ENCODE peak calls at places on chromosomes 1 and 21, in six cellular contexts. One of them, this sample, is unnamed. For H3K36me3, the result is how much of the 10 kb centered on the place peaks cover.

GRCh38 chr1:181504294-181505115 is 21.2 kb downstream of the CACNA1E start:
- DNase-seq in DND-41: peak
- DNase-seq in left ventricle myocardium inferior: no peak
- DNase-seq in ascending aorta: no peak
- DNase-seq in adrenal gland: no peak
- DNase-seq in neuronal stem cell: no peak
- DNase-seq in this sample: no peak

GRCh38 chr1:193143285-193143684 is 21.5 kb downstream of the CDC73 start:
- DNase-seq in DND-41: no peak
- DNase-seq in left ventricle myocardium inferior: no peak
- DNase-seq in ascending aorta: no peak
- DNase-seq in adrenal gland: no peak
- DNase-seq in neuronal stem cell: no peak
- DNase-seq in this sample: no peak

GRCh38 chr1:204359474-204360255 is at the start of gene PLEKHA6:
- DNase-seq in DND-41: peak
- DNase-seq in left ventricle myocardium inferior: peak
- DNase-seq in ascending aorta: no peak
- DNase-seq in adrenal gland: peak
- DNase-seq in neuronal stem cell: no peak
- DNase-seq in this sample: no peak

GRCh38 chr1:9889411-9889810 is 20.7 kb downstream of the CTNNBIP1 start:
- DNase-seq in DND-41: no peak
- DNase-seq in left ventricle myocardium inferior: no peak
- DNase-seq in ascending aorta: no peak
- DNase-seq in adrenal gland: no peak
- DNase-seq in neuronal stem cell: no peak
- DNase-seq in this sample: no peak

GRCh38 chr1:201758508-201759050 is 70.4 kb upstream of the IPO9 start:
- DNase-seq in DND-41: no peak
- DNase-seq in left ventricle myocardium inferior: no peak
- DNase-seq in ascending aorta: no peak
- DNase-seq in adrenal gland: no peak
- DNase-seq in neuronal stem cell: no peak
- DNase-seq in this sample: no peak

GRCh38 chr1:89971600-89971999 is 23.3 kb upstream of the ZNF326 start:
- DNase-seq in DND-41: no peak
- DNase-seq in left ventricle myocardium inferior: no peak
- DNase-seq in ascending aorta: no peak
- DNase-seq in adrenal gland: no peak
- DNase-seq in neuronal stem cell: no peak
- DNase-seq in this sample: no peak

GRCh38 chr1:24724345-24725208 is 20.7 kb upstream of the CLIC4 start:
- DNase-seq in DND-41: no peak
- DNase-seq in left ventricle myocardium inferior: no peak
- DNase-seq in ascending aorta: no peak
- DNase-seq in adrenal gland: no peak
- DNase-seq in neuronal stem cell: no peak
- DNase-seq in this sample: no peak

GRCh38 chr1:70072239-70072751 is 133.1 kb downstream of the LRRC40 start:
- DNase-seq in DND-41: no peak
- DNase-seq in left ventricle myocardium inferior: no peak
- DNase-seq in ascending aorta: no peak
- DNase-seq in adrenal gland: no peak
- DNase-seq in neuronal stem cell: no peak
- DNase-seq in this sample: no peak

GRCh38 chr1:166026561-166026960 is 140.2 kb downstream of the FAM78B start:
- DNase-seq in DND-41: no peak
- DNase-seq in left ventricle myocardium inferior: no peak
- DNase-seq in ascending aorta: no peak
- DNase-seq in adrenal gland: no peak
- DNase-seq in neuronal stem cell: no peak
- DNase-seq in this sample: no peak

GRCh38 chr1:2198571-2198970 is 4.0 kb upstream of the FAAP20 start:
- DNase-seq in DND-41: no peak
- DNase-seq in left ventricle myocardium inferior: no peak
- DNase-seq in ascending aorta: no peak
- DNase-seq in adrenal gland: no peak
- DNase-seq in neuronal stem cell: no peak
- DNase-seq in this sample: no peak

GRCh38 chr1:155499953-155500621 is 62.5 kb downstream of the ASH1L start:
- DNase-seq in DND-41: no peak
- DNase-seq in left ventricle myocardium inferior: no peak
- DNase-seq in ascending aorta: no peak
- DNase-seq in adrenal gland: no peak
- DNase-seq in neuronal stem cell: no peak
- DNase-seq in this sample: no peak

DNA sequence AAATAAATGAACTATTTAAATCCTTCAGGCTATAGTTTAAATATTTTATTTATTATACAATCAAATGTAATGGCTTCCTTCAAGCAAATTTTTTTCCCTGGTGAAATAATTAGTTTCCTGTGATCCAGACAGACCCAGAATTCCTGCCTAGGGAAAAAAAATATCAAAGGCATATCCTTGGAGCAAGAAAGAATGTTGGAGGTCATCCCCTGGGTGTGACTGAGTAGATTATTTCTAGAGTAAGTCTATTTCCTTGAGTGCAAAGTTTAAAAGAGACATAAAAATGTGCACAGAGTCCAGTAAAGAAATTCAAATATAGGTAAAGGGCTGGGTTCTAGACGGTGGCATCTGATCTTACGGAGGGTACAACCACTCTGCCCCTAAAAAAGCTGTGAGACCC is 32.2 kb upstream of the SAMD13 start:
- DNase-seq in DND-41: no peak
- DNase-seq in left ventricle myocardium inferior: no peak
- DNase-seq in ascending aorta: no peak
- DNase-seq in adrenal gland: no peak
- DNase-seq in neuronal stem cell: no peak
- DNase-seq in this sample: no peak
- H3K36me3 ChIP-seq in DND-41: under half
- H3K36me3 ChIP-seq in left ventricle myocardium inferior: under half
- H3K36me3 ChIP-seq in ascending aorta: under half
- H3K36me3 ChIP-seq in adrenal gland: under half
- H3K36me3 ChIP-seq in neuronal stem cell: under half
- H3K36me3 ChIP-seq in this sample: under half

GRCh38 chr1:53936430-53936829 is 9.1 kb downstream of the IFT25 start:
- DNase-seq in DND-41: no peak
- DNase-seq in left ventricle myocardium inferior: no peak
- DNase-seq in ascending aorta: no peak
- DNase-seq in adrenal gland: no peak
- DNase-seq in neuronal stem cell: no peak
- DNase-seq in this sample: no peak
- H3K36me3 ChIP-seq in DND-41: half or more
- H3K36me3 ChIP-seq in left ventricle myocardium inferior: under half
- H3K36me3 ChIP-seq in ascending aorta: under half
- H3K36me3 ChIP-seq in adrenal gland: under half
- H3K36me3 ChIP-seq in neuronal stem cell: under half
- H3K36me3 ChIP-seq in this sample: under half

GRCh38 chr1:228098323-228098931 is 4.7 kb downstream of the C1orf35 start:
- DNase-seq in DND-41: no peak
- DNase-seq in left ventricle myocardium inferior: no peak
- DNase-seq in ascending aorta: no peak
- DNase-seq in adrenal gland: peak
- DNase-seq in neuronal stem cell: no peak
- DNase-seq in this sample: no peak

GRCh38 chr1:228095161-228095560 is 8.0 kb downstream of the C1orf35 start:
- DNase-seq in DND-41: no peak
- DNase-seq in left ventricle myocardium inferior: no peak
- DNase-seq in ascending aorta: no peak
- DNase-seq in adrenal gland: peak
- DNase-seq in neuronal stem cell: no peak
- DNase-seq in this sample: no peak

GRCh38 chr1:228095938-228096337 is 7.2 kb downstream of the C1orf35 start:
- DNase-seq in DND-41: peak
- DNase-seq in left ventricle myocardium inferior: no peak
- DNase-seq in ascending aorta: no peak
- DNase-seq in adrenal gland: peak
- DNase-seq in neuronal stem cell: no peak
- DNase-seq in this sample: no peak

GRCh38 chr1:228097333-228098081 is 5.6 kb downstream of the C1orf35 start:
- DNase-seq in DND-41: peak
- DNase-seq in left ventricle myocardium inferior: no peak
- DNase-seq in ascending aorta: no peak
- DNase-seq in adrenal gland: peak
- DNase-seq in neuronal stem cell: no peak
- DNase-seq in this sample: no peak

DNA sequence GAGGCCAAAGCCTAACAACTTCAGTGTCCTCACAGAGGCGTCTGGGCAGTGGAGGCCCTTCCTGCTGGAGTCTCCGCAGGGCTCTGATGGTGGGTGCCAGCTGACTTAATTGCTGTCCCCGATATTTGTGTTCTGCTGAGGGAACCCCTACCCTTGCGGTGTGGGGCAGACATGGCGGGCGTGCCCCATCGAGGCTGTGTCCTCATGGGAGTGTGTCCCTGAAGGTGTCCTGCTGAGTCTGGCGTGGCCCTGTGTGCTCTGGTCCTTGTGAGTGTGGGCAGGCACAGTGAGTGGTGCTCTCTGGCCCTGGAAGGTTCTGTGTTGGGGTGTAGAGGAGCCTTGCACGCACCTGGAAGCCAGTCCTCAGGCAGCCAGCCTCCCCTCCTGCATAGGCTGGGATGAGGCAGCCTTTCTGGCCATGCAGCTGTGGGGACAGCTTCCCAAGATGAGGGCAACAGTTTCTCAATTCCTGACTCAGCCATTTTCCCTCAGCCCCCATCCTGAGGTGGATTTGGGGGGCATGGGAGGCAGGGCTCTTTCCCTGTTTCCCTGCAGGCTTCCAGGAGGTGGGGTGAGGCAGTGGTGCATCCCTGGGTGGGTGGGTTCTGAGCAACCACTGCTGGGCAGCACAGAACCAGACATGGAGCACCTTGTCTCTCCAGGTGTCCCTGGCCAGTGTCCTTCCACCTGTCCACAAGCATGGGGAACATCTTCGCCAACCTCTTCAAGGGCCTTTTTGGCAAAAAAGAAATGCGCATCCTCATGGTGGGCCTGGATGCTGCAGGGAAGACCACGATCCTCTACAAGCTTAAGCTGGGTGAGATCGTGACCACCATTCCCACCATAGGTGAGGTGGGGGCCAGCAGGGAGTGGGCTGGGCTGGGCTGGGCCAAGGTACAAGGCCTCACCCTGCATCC is 6.5 kb downstream of the C1orf35 start:
- DNase-seq in DND-41: peak
- DNase-seq in left ventricle myocardium inferior: no peak
- DNase-seq in ascending aorta: no peak
- DNase-seq in adrenal gland: peak
- DNase-seq in neuronal stem cell: no peak
- DNase-seq in this sample: no peak
- H3K36me3 ChIP-seq in DND-41: half or more
- H3K36me3 ChIP-seq in left ventricle myocardium inferior: half or more
- H3K36me3 ChIP-seq in ascending aorta: under half
- H3K36me3 ChIP-seq in adrenal gland: under half
- H3K36me3 ChIP-seq in neuronal stem cell: under half
- H3K36me3 ChIP-seq in this sample: under half

DNA sequence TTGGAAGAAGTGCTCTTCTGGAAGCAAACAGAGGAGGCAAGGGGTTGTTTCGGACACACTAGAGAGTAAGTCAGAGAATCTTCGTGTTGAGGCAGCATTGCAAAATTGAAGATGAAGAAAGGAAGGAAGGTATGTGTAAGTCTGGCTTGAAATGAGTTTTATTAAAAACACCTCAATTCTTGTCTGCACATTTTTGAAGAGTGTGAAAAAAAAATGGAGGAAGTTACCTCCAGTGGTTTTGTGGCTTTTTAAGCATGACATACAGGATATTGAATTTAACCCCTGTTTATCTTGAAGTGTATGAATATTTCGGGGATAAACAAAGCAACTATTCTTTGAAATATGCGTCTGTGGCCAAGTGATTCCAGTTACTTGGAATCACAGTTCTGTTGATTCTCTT is 203.2 kb upstream of the SGIP1 start:
- DNase-seq in DND-41: no peak
- DNase-seq in left ventricle myocardium inferior: no peak
- DNase-seq in ascending aorta: no peak
- DNase-seq in adrenal gland: no peak
- DNase-seq in neuronal stem cell: no peak
- DNase-seq in this sample: no peak
- H3K36me3 ChIP-seq in DND-41: under half
- H3K36me3 ChIP-seq in left ventricle myocardium inferior: under half
- H3K36me3 ChIP-seq in ascending aorta: under half
- H3K36me3 ChIP-seq in adrenal gland: under half
- H3K36me3 ChIP-seq in neuronal stem cell: under half
- H3K36me3 ChIP-seq in this sample: under half

GRCh38 chr1:21256776-21257175 is 33.5 kb downstream of the ECE1 start:
- DNase-seq in DND-41: no peak
- DNase-seq in left ventricle myocardium inferior: no peak
- DNase-seq in ascending aorta: no peak
- DNase-seq in adrenal gland: no peak
- DNase-seq in neuronal stem cell: no peak
- DNase-seq in this sample: no peak
- H3K36me3 ChIP-seq in DND-41: under half
- H3K36me3 ChIP-seq in left ventricle myocardium inferior: half or more
- H3K36me3 ChIP-seq in ascending aorta: under half
- H3K36me3 ChIP-seq in adrenal gland: under half
- H3K36me3 ChIP-seq in neuronal stem cell: under half
- H3K36me3 ChIP-seq in this sample: under half

GRCh38 chr1:43415901-43416300 is 26.2 kb downstream of the SZT2 start:
- DNase-seq in DND-41: no peak
- DNase-seq in left ventricle myocardium inferior: no peak
- DNase-seq in ascending aorta: no peak
- DNase-seq in adrenal gland: no peak
- DNase-seq in neuronal stem cell: no peak
- DNase-seq in this sample: no peak
- H3K36me3 ChIP-seq in DND-41: half or more
- H3K36me3 ChIP-seq in left ventricle myocardium inferior: half or more
- H3K36me3 ChIP-seq in ascending aorta: half or more
- H3K36me3 ChIP-seq in adrenal gland: under half
- H3K36me3 ChIP-seq in neuronal stem cell: under half
- H3K36me3 ChIP-seq in this sample: under half

GRCh38 chr21:33794586-33794985 is 121.0 kb downstream of the ATP5PO start:
- DNase-seq in DND-41: no peak
- DNase-seq in left ventricle myocardium inferior: no peak
- DNase-seq in ascending aorta: no peak
- DNase-seq in adrenal gland: no peak
- DNase-seq in neuronal stem cell: no peak
- DNase-seq in this sample: no peak

GRCh38 chr21:33789697-33790096 is 125.9 kb downstream of the ATP5PO start:
- DNase-seq in DND-41: no peak
- DNase-seq in left ventricle myocardium inferior: no peak
- DNase-seq in ascending aorta: no peak
- DNase-seq in adrenal gland: no peak
- DNase-seq in neuronal stem cell: no peak
- DNase-seq in this sample: no peak

DNA sequence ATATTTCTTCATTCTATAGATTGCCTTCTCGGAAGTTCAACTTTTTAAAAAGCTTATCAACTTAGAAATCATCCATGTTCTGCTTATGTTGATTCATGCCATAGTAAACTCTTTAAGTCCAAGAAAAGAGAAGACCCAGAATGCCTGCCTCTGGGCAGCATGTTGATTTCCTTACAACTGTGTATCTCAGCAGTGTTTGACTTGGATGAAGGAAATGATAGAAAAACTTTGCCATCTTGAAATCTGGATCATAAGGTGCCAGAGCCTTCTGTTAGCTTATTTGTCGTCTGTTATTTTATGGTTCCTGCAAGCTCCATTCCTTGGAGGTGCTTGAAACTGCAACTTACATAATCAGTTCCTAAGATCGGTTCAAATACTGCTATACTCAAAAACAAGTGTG is 124.5 kb downstream of the ATP5PO start:
- DNase-seq in DND-41: no peak
- DNase-seq in left ventricle myocardium inferior: no peak
- DNase-seq in ascending aorta: no peak
- DNase-seq in adrenal gland: no peak
- DNase-seq in neuronal stem cell: no peak
- DNase-seq in this sample: no peak
- H3K36me3 ChIP-seq in DND-41: under half
- H3K36me3 ChIP-seq in left ventricle myocardium inferior: under half
- H3K36me3 ChIP-seq in ascending aorta: under half
- H3K36me3 ChIP-seq in adrenal gland: under half
- H3K36me3 ChIP-seq in neuronal stem cell: under half
- H3K36me3 ChIP-seq in this sample: under half

GRCh38 chr1:222663535-222663934 is 45.6 kb downstream of the MIA3 start:
- DNase-seq in DND-41: no peak
- DNase-seq in left ventricle myocardium inferior: no peak
- DNase-seq in ascending aorta: no peak
- DNase-seq in adrenal gland: no peak
- DNase-seq in neuronal stem cell: no peak
- DNase-seq in this sample: no peak
- H3K36me3 ChIP-seq in DND-41: half or more
- H3K36me3 ChIP-seq in left ventricle myocardium inferior: half or more
- H3K36me3 ChIP-seq in ascending aorta: half or more
- H3K36me3 ChIP-seq in adrenal gland: under half
- H3K36me3 ChIP-seq in neuronal stem cell: under half
- H3K36me3 ChIP-seq in this sample: half or more